ENCODE peak calls at places on chromosomes 1 and 21, in nine cellular contexts. One of them, this sample, is unnamed.

GRCh38 chr1:9069324-9070100 is at the start of gene SLC2A5:
- DNase-seq in ACHN: no peak
- DNase-seq in NCI-H1092: peak; percentile 58
- DNase-seq in T-helper 1 cell: no peak
- DNase-seq in memory B cell: peak; percentile 52
- DNase-seq in fibroblast of lung: peak; percentile 22
- DNase-seq in IMR-90: no peak
- DNase-seq in right cardiac atrium: no peak
- DNase-seq in RPMI8226: peak; percentile 91
- DNase-seq in this sample: peak; percentile 96

GRCh38 chr1:27832762-27833161 is 2.2 kb downstream of the PPP1R8 start:
- DNase-seq in ACHN: no peak
- DNase-seq in NCI-H1092: no peak
- DNase-seq in T-helper 1 cell: no peak
- DNase-seq in memory B cell: no peak
- DNase-seq in fibroblast of lung: no peak
- DNase-seq in IMR-90: peak; percentile 62
- DNase-seq in right cardiac atrium: no peak
- DNase-seq in RPMI8226: no peak
- DNase-seq in this sample: no peak

GRCh38 chr1:234001817-234002216 is 97.3 kb downstream of the SLC35F3 start:
- DNase-seq in ACHN: peak; percentile 8
- DNase-seq in NCI-H1092: no peak
- DNase-seq in T-helper 1 cell: no peak
- DNase-seq in memory B cell: no peak
- DNase-seq in fibroblast of lung: no peak
- DNase-seq in IMR-90: no peak
- DNase-seq in right cardiac atrium: no peak
- DNase-seq in RPMI8226: no peak
- DNase-seq in this sample: no peak

GRCh38 chr1:161498646-161499045 is 6.6 kb upstream of the FCGR2A start:
- DNase-seq in ACHN: no peak
- DNase-seq in NCI-H1092: no peak
- DNase-seq in T-helper 1 cell: no peak
- DNase-seq in memory B cell: no peak
- DNase-seq in fibroblast of lung: no peak
- DNase-seq in IMR-90: no peak
- DNase-seq in right cardiac atrium: no peak
- DNase-seq in RPMI8226: no peak
- DNase-seq in this sample: no peak

GRCh38 chr1:160177231-160177630 is 13.1 kb upstream of the CASQ1 start:
- DNase-seq in ACHN: no peak
- DNase-seq in NCI-H1092: no peak
- DNase-seq in T-helper 1 cell: no peak
- DNase-seq in memory B cell: no peak
- DNase-seq in fibroblast of lung: no peak
- DNase-seq in IMR-90: no peak
- DNase-seq in right cardiac atrium: no peak
- DNase-seq in RPMI8226: no peak
- DNase-seq in this sample: no peak

GRCh38 chr1:165988275-165988674 is 160.9 kb downstream of the UCK2 start:
- DNase-seq in ACHN: no peak
- DNase-seq in NCI-H1092: no peak
- DNase-seq in T-helper 1 cell: no peak
- DNase-seq in memory B cell: no peak
- DNase-seq in fibroblast of lung: no peak
- DNase-seq in IMR-90: no peak
- DNase-seq in right cardiac atrium: no peak
- DNase-seq in RPMI8226: no peak
- DNase-seq in this sample: no peak

GRCh38 chr21:35683620-35684019 is 376.7 kb downstream of the SETD4 start:
- DNase-seq in ACHN: no peak
- DNase-seq in NCI-H1092: no peak
- DNase-seq in T-helper 1 cell: no peak
- DNase-seq in memory B cell: no peak
- DNase-seq in fibroblast of lung: no peak
- DNase-seq in IMR-90: no peak
- DNase-seq in right cardiac atrium: no peak
- DNase-seq in RPMI8226: no peak
- DNase-seq in this sample: no peak

GRCh38 chr21:32578107-32578691 is 7.1 kb downstream of the TCP10L start:
- DNase-seq in ACHN: no peak
- DNase-seq in NCI-H1092: no peak
- DNase-seq in T-helper 1 cell: no peak
- DNase-seq in memory B cell: no peak
- DNase-seq in fibroblast of lung: no peak
- DNase-seq in IMR-90: peak; percentile 9
- DNase-seq in right cardiac atrium: no peak
- DNase-seq in RPMI8226: peak; percentile 45
- DNase-seq in this sample: no peak

GRCh38 chr1:2526824-2527552 is 592 bp upstream of the PANK4 start:
- DNase-seq in ACHN: peak; percentile 15
- DNase-seq in NCI-H1092: no peak
- DNase-seq in T-helper 1 cell: no peak
- DNase-seq in memory B cell: no peak
- DNase-seq in fibroblast of lung: peak; percentile 23
- DNase-seq in IMR-90: peak; percentile 59
- DNase-seq in right cardiac atrium: peak; percentile 83
- DNase-seq in RPMI8226: peak; percentile 59
- DNase-seq in this sample: peak; percentile 57

GRCh38 chr1:214331827-214332423 is 51.0 kb downstream of the SMYD2 start:
- DNase-seq in ACHN: peak; percentile 68
- DNase-seq in NCI-H1092: peak; percentile 33
- DNase-seq in T-helper 1 cell: peak; percentile 36
- DNase-seq in memory B cell: peak; percentile 54
- DNase-seq in fibroblast of lung: peak; percentile 45
- DNase-seq in IMR-90: peak; percentile 32
- DNase-seq in right cardiac atrium: no peak
- DNase-seq in RPMI8226: peak; percentile 65
- DNase-seq in this sample: peak; percentile 39

GRCh38 chr1:236161230-236161629 is 18.9 kb downstream of the GPR137B start:
- DNase-seq in ACHN: no peak
- DNase-seq in NCI-H1092: no peak
- DNase-seq in T-helper 1 cell: no peak
- DNase-seq in memory B cell: no peak
- DNase-seq in fibroblast of lung: no peak
- DNase-seq in IMR-90: no peak
- DNase-seq in right cardiac atrium: peak; percentile 80
- DNase-seq in RPMI8226: no peak
- DNase-seq in this sample: no peak

GRCh38 chr1:34695580-34695979 is 59.3 kb upstream of the GJB5 start:
- DNase-seq in ACHN: no peak
- DNase-seq in NCI-H1092: peak; percentile 68
- DNase-seq in T-helper 1 cell: no peak
- DNase-seq in memory B cell: no peak
- DNase-seq in fibroblast of lung: no peak
- DNase-seq in IMR-90: no peak
- DNase-seq in right cardiac atrium: no peak
- DNase-seq in RPMI8226: no peak
- DNase-seq in this sample: peak; percentile 38

GRCh38 chr1:165943198-165943597 is 115.8 kb downstream of the UCK2 start:
- DNase-seq in ACHN: no peak
- DNase-seq in NCI-H1092: no peak
- DNase-seq in T-helper 1 cell: no peak
- DNase-seq in memory B cell: no peak
- DNase-seq in fibroblast of lung: no peak
- DNase-seq in IMR-90: no peak
- DNase-seq in right cardiac atrium: no peak
- DNase-seq in RPMI8226: no peak
- DNase-seq in this sample: no peak

GRCh38 chr1:21799730-21800129 is 12.3 kb upstream of the LDLRAD2 start:
- DNase-seq in ACHN: no peak
- DNase-seq in NCI-H1092: no peak
- DNase-seq in T-helper 1 cell: no peak
- DNase-seq in memory B cell: no peak
- DNase-seq in fibroblast of lung: no peak
- DNase-seq in IMR-90: no peak
- DNase-seq in right cardiac atrium: no peak
- DNase-seq in RPMI8226: peak; percentile 49
- DNase-seq in this sample: no peak